ENCODE peak calls at places on chromosomes 12 and 14, in four cellular contexts. One of them, this sample, is unnamed.
A peak's percentile ranks its signal among the peaks of the same experiment; 100 is the strongest.

GRCh38 chr12:16350682-16351081 is 3.2 kb downstream of the MGST1 start:
- DNase-seq in left ventricle myocardium inferior: no peak
- DNase-seq in tibial artery: peak; percentile 82
- DNase-seq in AG04450: peak; percentile 87
- DNase-seq in this sample: no peak

GRCh38 chr12:11307143-11307542 is 3.1 kb downstream of the PRB4 start:
- DNase-seq in left ventricle myocardium inferior: no peak
- DNase-seq in tibial artery: no peak
- DNase-seq in AG04450: no peak
- DNase-seq in this sample: no peak

GRCh38 chr12:34398366-34398705 is 376.0 kb downstream of the ALG10 start:
- DNase-seq in left ventricle myocardium inferior: no peak
- DNase-seq in tibial artery: peak; percentile 49
- DNase-seq in AG04450: no peak
- DNase-seq in this sample: peak; percentile 30

GRCh38 chr12:86228656-86229055 is 27.5 kb downstream of the MGAT4C start:
- DNase-seq in left ventricle myocardium inferior: no peak
- DNase-seq in tibial artery: no peak
- DNase-seq in AG04450: no peak
- DNase-seq in this sample: no peak

GRCh38 chr12:116015525-116015924 is 262.0 kb downstream of the MED13L start:
- DNase-seq in left ventricle myocardium inferior: no peak
- DNase-seq in tibial artery: no peak
- DNase-seq in AG04450: no peak
- DNase-seq in this sample: no peak

GRCh38 chr12:29725587-29726320 is 58.0 kb downstream of the TMTC1 start:
- DNase-seq in left ventricle myocardium inferior: peak; percentile 75
- DNase-seq in tibial artery: peak; percentile 88
- DNase-seq in AG04450: no peak
- DNase-seq in this sample: no peak

GRCh38 chr12:85782711-85783110 is 53.5 kb downstream of the RASSF9 start:
- DNase-seq in left ventricle myocardium inferior: no peak
- DNase-seq in tibial artery: no peak
- DNase-seq in AG04450: no peak
- DNase-seq in this sample: no peak

GRCh38 chr14:54444003-54444402 is 2.8 kb upstream of the CNIH1 start:
- DNase-seq in left ventricle myocardium inferior: no peak
- DNase-seq in tibial artery: no peak
- DNase-seq in AG04450: no peak
- DNase-seq in this sample: no peak

GRCh38 chr14:31414190-31414833 is 6.0 kb downstream of the HEATR5A start:
- DNase-seq in left ventricle myocardium inferior: no peak
- DNase-seq in tibial artery: no peak
- DNase-seq in AG04450: no peak
- DNase-seq in this sample: no peak

GRCh38 chr12:102439391-102440108 is 40.8 kb downstream of the IGF1 start:
- DNase-seq in left ventricle myocardium inferior: no peak
- DNase-seq in tibial artery: no peak
- DNase-seq in AG04450: no peak
- DNase-seq in this sample: no peak

GRCh38 chr12:131794061-131794460 is 34.1 kb upstream of the MMP17 start:
- DNase-seq in left ventricle myocardium inferior: no peak
- DNase-seq in tibial artery: no peak
- DNase-seq in AG04450: no peak
- DNase-seq in this sample: no peak

GRCh38 chr12:84910549-84911241 is 1.9 kb downstream of the SLC6A15 start:
- DNase-seq in left ventricle myocardium inferior: no peak
- DNase-seq in tibial artery: no peak
- DNase-seq in AG04450: no peak
- DNase-seq in this sample: peak; percentile 59

GRCh38 chr12:66051361-66051760 is 79.2 kb downstream of the LLPH start:
- DNase-seq in left ventricle myocardium inferior: no peak
- DNase-seq in tibial artery: no peak
- DNase-seq in AG04450: no peak
- DNase-seq in this sample: no peak

GRCh38 chr12:130875193-130875592 is 3.3 kb downstream of the RAN start:
- DNase-seq in left ventricle myocardium inferior: no peak
- DNase-seq in tibial artery: no peak
- DNase-seq in AG04450: no peak
- DNase-seq in this sample: no peak

GRCh38 chr12:70648831-70649230 is 11.6 kb upstream of the PTPRB start:
- DNase-seq in left ventricle myocardium inferior: no peak
- DNase-seq in tibial artery: no peak
- DNase-seq in AG04450: no peak
- DNase-seq in this sample: no peak

GRCh38 chr12:3381059-3382047 is 109.7 kb upstream of the PRMT8 start:
- DNase-seq in left ventricle myocardium inferior: no peak
- DNase-seq in tibial artery: no peak
- DNase-seq in AG04450: no peak
- DNase-seq in this sample: no peak

GRCh38 chr12:51901121-51901812 is 6.0 kb upstream of the ACVRL1 start:
- DNase-seq in left ventricle myocardium inferior: no peak
- DNase-seq in tibial artery: no peak
- DNase-seq in AG04450: no peak
- DNase-seq in this sample: no peak

GRCh38 chr12:74747305-74747704 is 209.7 kb downstream of the ATXN7L3B start:
- DNase-seq in left ventricle myocardium inferior: no peak
- DNase-seq in tibial artery: no peak
- DNase-seq in AG04450: no peak
- DNase-seq in this sample: no peak

GRCh38 chr12:15276088-15276698 is 46.1 kb upstream of the PTPRO start:
- DNase-seq in left ventricle myocardium inferior: no peak
- DNase-seq in tibial artery: no peak
- DNase-seq in AG04450: no peak
- DNase-seq in this sample: no peak

GRCh38 chr14:67241416-67242362 is at the start of gene PALS1:
- DNase-seq in left ventricle myocardium inferior: no peak
- DNase-seq in tibial artery: no peak
- DNase-seq in AG04450: peak; percentile 55
- DNase-seq in this sample: no peak

GRCh38 chr14:104545151-104545931 is 34.2 kb upstream of the C14orf180 start:
- DNase-seq in left ventricle myocardium inferior: no peak
- DNase-seq in tibial artery: no peak
- DNase-seq in AG04450: no peak
- DNase-seq in this sample: peak; percentile 76

GRCh38 chr12:122506393-122506938 is 5.7 kb upstream of the ZCCHC8 start:
- DNase-seq in left ventricle myocardium inferior: no peak
- DNase-seq in tibial artery: no peak
- DNase-seq in AG04450: no peak
- DNase-seq in this sample: no peak
- H3K27ac ChIP-seq in left ventricle myocardium inferior: no peak overlapping the region
- H3K27ac ChIP-seq in tibial artery: no peak overlapping the region
- H3K27ac ChIP-seq in AG04450: no peak overlapping the region
- H3K27ac ChIP-seq in this sample: no peak overlapping the region

DNA sequence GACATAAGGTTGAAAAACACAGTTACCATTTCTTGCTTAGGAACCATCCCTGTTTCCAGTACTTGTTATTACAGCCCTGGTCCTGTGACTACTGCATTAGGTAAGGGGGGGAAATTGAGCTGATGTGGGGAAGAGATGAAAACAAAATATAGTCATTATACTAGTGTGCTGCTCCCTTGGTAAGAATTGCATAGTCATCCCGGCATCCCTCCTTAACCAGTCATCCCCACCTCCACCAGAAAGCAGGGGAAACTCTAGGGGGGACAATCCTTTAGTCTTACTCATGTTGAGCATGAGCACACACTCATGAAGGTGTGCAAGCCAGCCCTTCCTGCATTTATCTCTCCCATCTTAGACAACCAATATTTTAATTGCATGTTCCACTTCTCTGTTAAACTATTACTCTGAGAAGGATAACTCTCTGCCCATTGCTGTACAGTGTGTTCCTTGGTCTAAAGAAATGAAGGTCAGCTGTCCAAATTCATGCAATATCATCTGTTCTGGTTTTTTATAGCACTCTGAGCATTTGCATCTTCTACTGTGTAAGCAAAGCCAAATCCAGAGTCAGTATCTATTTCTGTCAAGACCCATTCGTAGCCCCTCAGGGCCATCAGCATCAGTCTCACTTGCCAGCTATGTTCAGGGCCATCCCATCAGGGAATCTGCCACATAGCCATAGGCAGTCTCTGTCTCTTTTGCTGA is 46.8 kb downstream of the TMEM30B start:
- DNase-seq in left ventricle myocardium inferior: no peak
- DNase-seq in tibial artery: no peak
- DNase-seq in AG04450: no peak
- DNase-seq in this sample: no peak
- H3K27ac ChIP-seq in left ventricle myocardium inferior: no peak overlapping the region
- H3K27ac ChIP-seq in tibial artery: no peak overlapping the region
- H3K27ac ChIP-seq in AG04450: no peak overlapping the region
- H3K27ac ChIP-seq in this sample: no peak overlapping the region

DNA sequence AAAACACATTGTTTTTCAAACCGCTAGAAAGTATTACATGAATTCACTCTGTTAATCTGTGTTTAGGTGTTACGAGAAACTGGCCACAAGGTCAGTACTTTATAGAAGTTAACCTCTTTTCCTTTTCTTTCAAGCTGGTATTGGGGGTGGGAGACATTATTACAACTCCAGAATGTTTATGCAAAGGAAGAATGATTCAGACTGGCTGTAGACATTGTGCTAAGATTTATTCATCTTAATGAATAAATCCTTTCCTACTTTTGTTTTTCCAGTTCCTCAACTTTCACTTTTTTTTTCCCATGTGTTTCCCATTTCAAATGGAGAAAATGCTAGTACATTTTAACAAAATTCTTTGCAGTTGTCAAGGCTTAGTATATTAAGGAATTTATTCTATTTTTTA is 1.2 kb downstream of the OTOGL start:
- DNase-seq in left ventricle myocardium inferior: no peak
- DNase-seq in tibial artery: no peak
- DNase-seq in AG04450: peak; percentile 23
- DNase-seq in this sample: no peak
- H3K27ac ChIP-seq in left ventricle myocardium inferior: no peak overlapping the region
- H3K27ac ChIP-seq in tibial artery: no peak overlapping the region
- H3K27ac ChIP-seq in AG04450: no peak overlapping the region
- H3K27ac ChIP-seq in this sample: no peak overlapping the region

DNA sequence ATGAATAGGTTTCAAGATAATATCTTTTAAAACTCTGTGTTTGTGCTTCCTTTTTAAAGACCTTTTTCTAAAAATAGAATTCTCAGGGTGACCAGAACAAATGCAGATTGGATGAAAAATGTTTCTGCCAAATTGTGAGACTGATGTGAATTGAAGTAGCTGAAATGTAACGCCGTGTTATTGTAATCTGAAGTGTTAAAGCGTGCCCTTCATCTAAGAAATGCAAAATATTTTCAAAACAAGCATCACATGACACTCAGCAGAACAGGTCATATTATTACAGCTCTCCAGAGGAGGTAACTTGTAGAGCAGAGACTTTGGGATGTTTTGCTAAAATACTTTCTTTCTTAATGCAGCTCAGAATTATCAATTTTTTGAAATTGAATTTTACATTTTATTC is 90.0 kb upstream of the PLEKHA5 start:
- DNase-seq in left ventricle myocardium inferior: no peak
- DNase-seq in tibial artery: no peak
- DNase-seq in AG04450: no peak
- DNase-seq in this sample: no peak
- H3K27ac ChIP-seq in left ventricle myocardium inferior: peak overlapping the region; percentile 90
- H3K27ac ChIP-seq in tibial artery: no peak overlapping the region
- H3K27ac ChIP-seq in AG04450: no peak overlapping the region
- H3K27ac ChIP-seq in this sample: no peak overlapping the region

GRCh38 chr14:93019970-93020369 is 95.8 kb downstream of the ITPK1 start:
- DNase-seq in left ventricle myocardium inferior: no peak
- DNase-seq in tibial artery: no peak
- DNase-seq in AG04450: no peak
- DNase-seq in this sample: no peak
- H3K27ac ChIP-seq in left ventricle myocardium inferior: peak overlapping the region; percentile 80
- H3K27ac ChIP-seq in tibial artery: no peak overlapping the region
- H3K27ac ChIP-seq in AG04450: no peak overlapping the region
- H3K27ac ChIP-seq in this sample: no peak overlapping the region

DNA sequence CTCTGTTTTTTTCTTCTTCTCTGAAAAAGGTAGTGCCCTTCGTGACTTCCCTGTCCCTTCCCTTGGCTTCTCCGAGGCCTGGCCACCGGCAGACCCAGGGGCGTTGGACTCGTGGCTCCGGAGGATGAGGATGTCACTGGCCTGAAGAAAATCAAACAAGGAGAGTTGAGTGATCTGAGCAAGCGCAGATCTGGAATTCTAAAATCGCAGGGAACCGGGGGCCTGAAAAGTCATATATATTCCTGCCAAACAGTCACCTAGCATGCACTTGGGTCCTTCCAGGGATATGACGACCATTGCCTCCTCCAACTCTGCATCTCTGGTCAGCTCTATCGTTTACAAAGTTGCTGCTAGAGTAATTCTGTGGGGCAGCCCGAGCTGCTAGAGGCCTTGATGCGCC is 5.2 kb upstream of the PNMA1 start:
- DNase-seq in left ventricle myocardium inferior: no peak
- DNase-seq in tibial artery: no peak
- DNase-seq in AG04450: no peak
- DNase-seq in this sample: no peak
- H3K27ac ChIP-seq in left ventricle myocardium inferior: peak overlapping the region; percentile 67
- H3K27ac ChIP-seq in tibial artery: peak overlapping the region; percentile 73
- H3K27ac ChIP-seq in AG04450: no peak overlapping the region
- H3K27ac ChIP-seq in this sample: no peak overlapping the region

GRCh38 chr14:89302396-89302950 is 114.6 kb downstream of the FOXN3 start:
- DNase-seq in left ventricle myocardium inferior: no peak
- DNase-seq in tibial artery: peak; percentile 52
- DNase-seq in AG04450: no peak
- DNase-seq in this sample: no peak
- H3K27ac ChIP-seq in left ventricle myocardium inferior: peak overlapping the region; percentile 91
- H3K27ac ChIP-seq in tibial artery: peak overlapping the region; percentile 87
- H3K27ac ChIP-seq in AG04450: peak overlapping the region; percentile 76
- H3K27ac ChIP-seq in this sample: peak overlapping the region; percentile 97